ENCODE peak calls at places on chromosomes 2 and 18, in ten cellular contexts. H is endothelial cell; S is NCI-H82; J is stimulated activated naive CD4-positive, alpha-beta T cell treated with Interleukin-2 at 50 U/mL for 16 hours; N is AG10803; B is ovary; G is psoas muscle; C is activated CD4-positive, alpha-beta T cell treated with anti-CD3 and anti-CD28 coated beads, Interleukin-2, amount 50 U/mL, for 1 hour; K is NCI-H510A treated with DMSO at 0.1 percent for 48 hours; O is transverse colon. M is an unnamed sample.
A peak's percentile ranks its signal among the peaks of the same experiment; 100 is the strongest.

GRCh38 chr2:208304157-208304556 is 38.1 kb downstream of the PIKFYVE start:
- DNase-seq in H (no peak), S (no peak), J (no peak), N (no peak), B (no peak), G (no peak), C (no peak), K (no peak), O (no peak), M (no peak)

GRCh38 chr2:65071499-65072180 is 15.4 kb downstream of the CEP68 start:
- DNase-seq in H (peak; percentile 28), S (peak; percentile 27), J (no peak), N (no peak), B (peak; percentile 57), G (no peak), C (no peak), K (no peak), O (no peak), M (no peak)

GRCh38 chr2:85179541-85179940 is 46.3 kb downstream of the TCF7L1 start:
- DNase-seq in H (no peak), S (peak; percentile 75), J (no peak), N (no peak), B (no peak), G (no peak), C (no peak), K (no peak), O (no peak), M (no peak)

GRCh38 chr2:44433841-44434240 is 72.1 kb downstream of the CAMKMT start:
- DNase-seq in H (no peak), S (no peak), J (no peak), N (no peak), B (no peak), G (no peak), C (no peak), K (peak; percentile 55), O (no peak), M (no peak)

GRCh38 chr2:154375625-154376020 is 322.9 kb upstream of the KCNJ3 start:
- DNase-seq in H (no peak), S (peak; percentile 88), J (no peak), N (peak; percentile 54), B (no peak), G (no peak), C (no peak), K (peak; percentile 46), O (no peak), M (no peak)

GRCh38 chr2:83196225-83196624 is 1262.9 kb downstream of the SUCLG1 start:
- DNase-seq in H (no peak), S (peak; percentile 52), J (no peak), N (peak; percentile 30), B (no peak), G (no peak), C (no peak), K (peak; percentile 52), O (no peak), M (no peak)

GRCh38 chr2:100423631-100424030 is 6.2 kb upstream of the CHST10 start:
- DNase-seq in H (no peak), S (no peak), J (no peak), N (peak; percentile 54), B (no peak), G (no peak), C (no peak), K (no peak), O (no peak), M (peak; percentile 49)

GRCh38 chr2:149991576-149991975 is 404.0 kb upstream of the MMADHC start:
- DNase-seq in H (no peak), S (no peak), J (no peak), N (peak; percentile 48), B (no peak), G (no peak), C (no peak), K (no peak), O (no peak), M (peak; percentile 11)

GRCh38 chr2:233183869-233184418 is 67.5 kb upstream of the ATG16L1 start:
- DNase-seq in H (no peak), S (no peak), J (no peak), N (no peak), B (no peak), G (no peak), C (no peak), K (no peak), O (no peak), M (no peak)

GRCh38 chr2:29261003-29261402 is 145.8 kb downstream of the CLIP4 start:
- DNase-seq in H (no peak), S (no peak), J (no peak), N (no peak), B (no peak), G (no peak), C (no peak), K (no peak), O (no peak), M (no peak)

GRCh38 chr2:210539578-210540416 is 16.6 kb upstream of the CPS1 start:
- DNase-seq in H (no peak), S (peak; percentile 28), J (no peak), N (no peak), B (no peak), G (no peak), C (no peak), K (no peak), O (no peak), M (no peak)

GRCh38 chr2:105768961-105769452 is 24.3 kb downstream of the NCK2 start:
- DNase-seq in H (no peak), S (no peak), J (peak; percentile 19), N (no peak), B (no peak), G (no peak), C (no peak), K (peak; percentile 41), O (no peak), M (no peak)

GRCh38 chr2:21256006-21256405 is 132.2 kb downstream of the TDRD15 start:
- DNase-seq in H (peak; percentile 70), S (no peak), J (no peak), N (no peak), B (no peak), G (no peak), C (no peak), K (peak; percentile 37), O (peak; percentile 45), M (no peak)

GRCh38 chr2:222319576-222320440 is 21.0 kb upstream of the PAX3 start:
- DNase-seq in H (no peak), S (peak; percentile 35), J (no peak), N (no peak), B (no peak), G (no peak), C (no peak), K (peak; percentile 73), O (no peak), M (no peak)

GRCh38 chr2:33129661-33130447 is 183.1 kb downstream of the LTBP1 start:
- DNase-seq in H (no peak), S (no peak), J (no peak), N (no peak), B (no peak), G (no peak), C (no peak), K (no peak), O (no peak), M (no peak)

GRCh38 chr2:189115126-189115525 is 64.4 kb downstream of the COL5A2 start:
- DNase-seq in H (no peak), S (no peak), J (no peak), N (peak; percentile 45), B (no peak), G (no peak), C (no peak), K (no peak), O (no peak), M (no peak)

GRCh38 chr18:77208969-77209368 is 40.7 kb upstream of the GALR1 start:
- DNase-seq in H (no peak), S (no peak), J (peak; percentile 5), N (peak; percentile 12), B (no peak), G (no peak), C (no peak), K (no peak), O (peak; percentile 57), M (no peak)

GRCh38 chr2:46779447-46779941 is 136.1 kb downstream of the MCFD2 start:
- DNase-seq in H (no peak), S (no peak), J (no peak), N (no peak), B (no peak), G (no peak), C (no peak), K (no peak), O (no peak), M (no peak)

GRCh38 chr2:220396287-220396686 is 768.9 kb downstream of the SLC4A3 start:
- DNase-seq in H (no peak), S (no peak), J (no peak), N (peak; percentile 38), B (no peak), G (no peak), C (no peak), K (no peak), O (no peak), M (no peak)

GRCh38 chr2:54088191-54088634 is 27.2 kb upstream of the ACYP2 start:
- DNase-seq in H (no peak), S (no peak), J (no peak), N (peak; percentile 38), B (no peak), G (no peak), C (no peak), K (no peak), O (no peak), M (no peak)

GRCh38 chr2:173353556-173353955 is 1.1 kb upstream of the CDCA7 start:
- DNase-seq in H (no peak), S (peak; percentile 61), J (no peak), N (no peak), B (no peak), G (no peak), C (no peak), K (peak; percentile 44), O (no peak), M (no peak)

GRCh38 chr2:143193121-143193520 is 63.9 kb downstream of the ARHGAP15 start:
- DNase-seq in H (no peak), S (no peak), J (no peak), N (no peak), B (no peak), G (peak; percentile 9), C (no peak), K (no peak), O (no peak), M (no peak)

M was measured in BJ.